ENCODE peak calls at places on chromosomes 16 and 17, in four cellular contexts. One of them, this sample, is unnamed.

GRCh38 chr17:35786941-35787432 is 8.5 kb downstream of the MMP28 start:
- DNase-seq in Karpas-422: no peak
- DNase-seq in activated CD4-positive, alpha-beta memory T cell treated with anti-CD3 and anti-CD28 coated beads, Interleukin-2, amount 10 ng/mL, durations not matched to agents 7 days and 5 days: no peak
- DNase-seq in esophagus squamous epithelium: no peak
- DNase-seq in this sample: no peak

GRCh38 chr17:81866440-81867122 is 4.6 kb downstream of the ARHGDIA start:
- DNase-seq in Karpas-422: no peak
- DNase-seq in activated CD4-positive, alpha-beta memory T cell treated with anti-CD3 and anti-CD28 coated beads, Interleukin-2, amount 10 ng/mL, durations not matched to agents 7 days and 5 days: no peak
- DNase-seq in esophagus squamous epithelium: no peak
- DNase-seq in this sample: no peak

GRCh38 chr17:4247361-4247980 is 16.3 kb downstream of the ANKFY1 start:
- DNase-seq in Karpas-422: no peak
- DNase-seq in activated CD4-positive, alpha-beta memory T cell treated with anti-CD3 and anti-CD28 coated beads, Interleukin-2, amount 10 ng/mL, durations not matched to agents 7 days and 5 days: no peak
- DNase-seq in esophagus squamous epithelium: no peak
- DNase-seq in this sample: no peak

GRCh38 chr16:907819-908218 is 63.0 kb downstream of the LMF1 start:
- DNase-seq in Karpas-422: no peak
- DNase-seq in activated CD4-positive, alpha-beta memory T cell treated with anti-CD3 and anti-CD28 coated beads, Interleukin-2, amount 10 ng/mL, durations not matched to agents 7 days and 5 days: no peak
- DNase-seq in esophagus squamous epithelium: no peak
- DNase-seq in this sample: no peak

GRCh38 chr16:518858-519257 is 8.7 kb upstream of the CAPN15 start:
- DNase-seq in Karpas-422: no peak
- DNase-seq in activated CD4-positive, alpha-beta memory T cell treated with anti-CD3 and anti-CD28 coated beads, Interleukin-2, amount 10 ng/mL, durations not matched to agents 7 days and 5 days: no peak
- DNase-seq in esophagus squamous epithelium: no peak
- DNase-seq in this sample: no peak

GRCh38 chr17:63134867-63135266 is 168.8 kb downstream of the TANC2 start:
- DNase-seq in Karpas-422: no peak
- DNase-seq in activated CD4-positive, alpha-beta memory T cell treated with anti-CD3 and anti-CD28 coated beads, Interleukin-2, amount 10 ng/mL, durations not matched to agents 7 days and 5 days: no peak
- DNase-seq in esophagus squamous epithelium: no peak
- DNase-seq in this sample: no peak

GRCh38 chr17:58112970-58113631 is 29.9 kb downstream of the DYNLL2 start:
- DNase-seq in Karpas-422: peak
- DNase-seq in activated CD4-positive, alpha-beta memory T cell treated with anti-CD3 and anti-CD28 coated beads, Interleukin-2, amount 10 ng/mL, durations not matched to agents 7 days and 5 days: peak
- DNase-seq in esophagus squamous epithelium: no peak
- DNase-seq in this sample: peak

GRCh38 chr17:61589990-61590389 is 1.0 kb downstream of the NACA2 start:
- DNase-seq in Karpas-422: no peak
- DNase-seq in activated CD4-positive, alpha-beta memory T cell treated with anti-CD3 and anti-CD28 coated beads, Interleukin-2, amount 10 ng/mL, durations not matched to agents 7 days and 5 days: no peak
- DNase-seq in esophagus squamous epithelium: no peak
- DNase-seq in this sample: no peak

GRCh38 chr16:16992986-16993783 is 477.6 kb downstream of the XYLT1 start:
- DNase-seq in Karpas-422: no peak
- DNase-seq in activated CD4-positive, alpha-beta memory T cell treated with anti-CD3 and anti-CD28 coated beads, Interleukin-2, amount 10 ng/mL, durations not matched to agents 7 days and 5 days: peak
- DNase-seq in esophagus squamous epithelium: no peak
- DNase-seq in this sample: no peak

GRCh38 chr17:74332763-74333220 is 6.8 kb downstream of the KIF19 start:
- DNase-seq in Karpas-422: no peak
- DNase-seq in activated CD4-positive, alpha-beta memory T cell treated with anti-CD3 and anti-CD28 coated beads, Interleukin-2, amount 10 ng/mL, durations not matched to agents 7 days and 5 days: no peak
- DNase-seq in esophagus squamous epithelium: no peak
- DNase-seq in this sample: no peak

GRCh38 chr17:71023631-71024030 is 854.3 kb downstream of the KCNJ2 start:
- DNase-seq in Karpas-422: no peak
- DNase-seq in activated CD4-positive, alpha-beta memory T cell treated with anti-CD3 and anti-CD28 coated beads, Interleukin-2, amount 10 ng/mL, durations not matched to agents 7 days and 5 days: no peak
- DNase-seq in esophagus squamous epithelium: no peak
- DNase-seq in this sample: no peak

GRCh38 chr17:74769856-74770497 is 6.2 kb downstream of the NAT9 start:
- DNase-seq in Karpas-422: no peak
- DNase-seq in activated CD4-positive, alpha-beta memory T cell treated with anti-CD3 and anti-CD28 coated beads, Interleukin-2, amount 10 ng/mL, durations not matched to agents 7 days and 5 days: no peak
- DNase-seq in esophagus squamous epithelium: no peak
- DNase-seq in this sample: no peak

GRCh38 chr16:3945751-3946603 is 65.5 kb upstream of the CREBBP start:
- DNase-seq in Karpas-422: no peak
- DNase-seq in activated CD4-positive, alpha-beta memory T cell treated with anti-CD3 and anti-CD28 coated beads, Interleukin-2, amount 10 ng/mL, durations not matched to agents 7 days and 5 days: no peak
- DNase-seq in esophagus squamous epithelium: no peak
- DNase-seq in this sample: no peak

GRCh38 chr17:79847698-79848369 is 8.6 kb upstream of the CBX4 start:
- DNase-seq in Karpas-422: no peak
- DNase-seq in activated CD4-positive, alpha-beta memory T cell treated with anti-CD3 and anti-CD28 coated beads, Interleukin-2, amount 10 ng/mL, durations not matched to agents 7 days and 5 days: no peak
- DNase-seq in esophagus squamous epithelium: no peak
- DNase-seq in this sample: no peak

GRCh38 chr16:2008631-2009301 is 855 bp downstream of the ZNF598 start:
- DNase-seq in Karpas-422: peak
- DNase-seq in activated CD4-positive, alpha-beta memory T cell treated with anti-CD3 and anti-CD28 coated beads, Interleukin-2, amount 10 ng/mL, durations not matched to agents 7 days and 5 days: peak
- DNase-seq in esophagus squamous epithelium: no peak
- DNase-seq in this sample: no peak

GRCh38 chr16:85445779-85446222 is 167.3 kb upstream of the GSE1 start:
- DNase-seq in Karpas-422: no peak
- DNase-seq in activated CD4-positive, alpha-beta memory T cell treated with anti-CD3 and anti-CD28 coated beads, Interleukin-2, amount 10 ng/mL, durations not matched to agents 7 days and 5 days: no peak
- DNase-seq in esophagus squamous epithelium: no peak
- DNase-seq in this sample: no peak

GRCh38 chr17:42906772-42907171 is 6.2 kb downstream of the G6PC1 start:
- DNase-seq in Karpas-422: no peak
- DNase-seq in activated CD4-positive, alpha-beta memory T cell treated with anti-CD3 and anti-CD28 coated beads, Interleukin-2, amount 10 ng/mL, durations not matched to agents 7 days and 5 days: no peak
- DNase-seq in esophagus squamous epithelium: no peak
- DNase-seq in this sample: no peak

GRCh38 chr17:27558842-27559505 is 72.0 kb upstream of the LGALS9 start:
- DNase-seq in Karpas-422: no peak
- DNase-seq in activated CD4-positive, alpha-beta memory T cell treated with anti-CD3 and anti-CD28 coated beads, Interleukin-2, amount 10 ng/mL, durations not matched to agents 7 days and 5 days: no peak
- DNase-seq in esophagus squamous epithelium: no peak
- DNase-seq in this sample: no peak

GRCh38 chr16:56279914-56280313 is 88.6 kb downstream of the GNAO1 start:
- DNase-seq in Karpas-422: no peak
- DNase-seq in activated CD4-positive, alpha-beta memory T cell treated with anti-CD3 and anti-CD28 coated beads, Interleukin-2, amount 10 ng/mL, durations not matched to agents 7 days and 5 days: no peak
- DNase-seq in esophagus squamous epithelium: no peak
- DNase-seq in this sample: no peak

GRCh38 chr17:50649042-50649908 is 14.6 kb downstream of the ABCC3 start:
- DNase-seq in Karpas-422: peak
- DNase-seq in activated CD4-positive, alpha-beta memory T cell treated with anti-CD3 and anti-CD28 coated beads, Interleukin-2, amount 10 ng/mL, durations not matched to agents 7 days and 5 days: no peak
- DNase-seq in esophagus squamous epithelium: no peak
- DNase-seq in this sample: no peak

GRCh38 chr16:72109966-72110530 is 16.4 kb downstream of the DHX38 start:
- DNase-seq in Karpas-422: no peak
- DNase-seq in activated CD4-positive, alpha-beta memory T cell treated with anti-CD3 and anti-CD28 coated beads, Interleukin-2, amount 10 ng/mL, durations not matched to agents 7 days and 5 days: no peak
- DNase-seq in esophagus squamous epithelium: no peak
- DNase-seq in this sample: no peak

This sample was measured in ascending aorta.